ENCODE peak calls at places on chromosomes 5 and 9, in eight cellular contexts. A, H, Z, Y, P, V, L and W are unnamed samples. For H3K27me3, the result is how much of the 10 kb centered on the place peaks cover.

GRCh38 chr5:128224336-128224735 is 140.8 kb downstream of the SLC12A2 start:
- DNase-seq in A (no peak), H (no peak), Z (no peak), Y (no peak), P (no peak), V (no peak), L (no peak), W (no peak)

GRCh38 chr5:105943119-105943518 is 1727.6 kb downstream of the EFNA5 start:
- DNase-seq in A (no peak), H (no peak), Z (no peak), Y (no peak), P (no peak), V (no peak), L (peak), W (no peak)

GRCh38 chr9:107732781-107733529 is 243.4 kb upstream of the KLF4 start:
- DNase-seq in A (no peak), H (peak), Z (no peak), Y (no peak), P (peak), V (no peak), L (peak), W (no peak)

GRCh38 chr5:39762761-39763160 is 338.0 kb upstream of the DAB2 start:
- DNase-seq in A (no peak), H (no peak), Z (no peak), Y (no peak), P (no peak), V (no peak), L (no peak), W (no peak)

GRCh38 chr9:104900324-104900723 is 27.6 kb downstream of the ABCA1 start:
- DNase-seq in A (no peak), H (no peak), Z (no peak), Y (no peak), P (no peak), V (no peak), L (no peak), W (no peak)

GRCh38 chr9:127360829-127361228 is 36.1 kb upstream of the SLC2A8 start:
- DNase-seq in A (peak), H (peak), Z (peak), Y (no peak), P (no peak), V (peak), L (no peak), W (no peak)

GRCh38 chr9:79719989-79720388 is 148.2 kb downstream of the TLE4 start:
- DNase-seq in A (no peak), H (no peak), Z (no peak), Y (peak), P (no peak), V (no peak), L (no peak), W (no peak)

GRCh38 chr5:58335518-58335917 is 124.4 kb downstream of the PLK2 start:
- DNase-seq in A (no peak), H (no peak), Z (no peak), Y (no peak), P (no peak), V (no peak), L (no peak), W (no peak)

GRCh38 chr5:8829322-8830029 is 716.4 kb downstream of the SEMA5A start:
- DNase-seq in A (peak), H (peak), Z (peak), Y (no peak), P (no peak), V (peak), L (no peak), W (no peak)

GRCh38 chr9:107153336-107153735 is 129.7 kb upstream of the RAD23B start:
- DNase-seq in A (peak), H (peak), Z (no peak), Y (no peak), P (no peak), V (no peak), L (no peak), W (no peak)

GRCh38 chr5:1131726-1132125 is 19.9 kb upstream of the SLC12A7 start:
- DNase-seq in A (no peak), H (no peak), Z (no peak), Y (peak), P (no peak), V (no peak), L (no peak), W (no peak)

GRCh38 chr5:1128977-1129724 is 17.3 kb upstream of the SLC12A7 start:
- DNase-seq in A (no peak), H (no peak), Z (no peak), Y (peak), P (no peak), V (no peak), L (no peak), W (no peak)

GRCh38 chr5:1129725-1130082 is 17.8 kb upstream of the SLC12A7 start:
- DNase-seq in A (no peak), H (no peak), Z (no peak), Y (no peak), P (no peak), V (no peak), L (no peak), W (no peak)

GRCh38 chr5:1131191-1131621 is 19.3 kb upstream of the SLC12A7 start:
- DNase-seq in A (no peak), H (no peak), Z (no peak), Y (peak), P (no peak), V (no peak), L (no peak), W (no peak)

DNA sequence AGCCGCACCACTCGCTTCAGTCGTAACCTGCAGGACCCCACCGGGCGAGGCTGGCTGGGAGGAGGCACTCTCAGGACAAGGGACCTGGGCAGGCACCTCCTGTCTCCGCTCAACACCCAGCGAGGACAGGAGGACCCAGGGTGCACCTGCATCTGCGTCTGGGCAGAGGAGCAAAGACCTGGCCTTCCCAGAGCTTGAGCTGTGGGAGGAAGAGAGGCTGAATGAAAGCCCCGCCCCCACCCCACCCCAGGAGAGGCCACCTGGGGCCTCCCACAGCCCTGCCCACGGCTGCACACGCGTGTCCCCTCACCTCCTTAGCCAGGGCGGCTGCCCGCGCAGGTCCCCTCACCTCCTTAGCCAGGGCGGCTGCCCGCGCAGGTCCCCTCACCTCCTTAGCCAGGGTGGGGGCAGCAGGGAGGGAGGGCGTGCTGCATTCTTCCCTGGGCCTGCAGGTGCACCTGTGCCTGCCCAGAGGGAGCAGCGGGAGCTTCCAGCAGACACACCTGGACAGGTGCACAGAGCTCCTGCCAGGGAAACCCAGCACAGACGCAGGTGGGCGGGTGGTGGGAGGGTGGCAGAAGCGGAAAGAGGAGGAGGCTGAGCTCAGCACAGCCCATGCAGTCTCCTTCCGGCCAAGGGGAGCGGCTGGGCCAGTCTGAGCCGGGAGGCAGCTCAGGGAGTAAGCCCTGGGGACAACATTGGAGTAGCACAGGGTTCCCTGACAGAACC is 18.5 kb upstream of the SLC12A7 start:
- DNase-seq in A (no peak), H (no peak), Z (no peak), Y (peak), P (no peak), V (no peak), L (no peak), W (no peak)
- H3K4me3 ChIP-seq in A (no peak), H (no peak), Z (no peak), Y (no peak), P (no peak), V (no peak), L (no peak), W (no peak)

GRCh38 chr5:177071671-177072385 is 14.9 kb upstream of the FGFR4 start:
- DNase-seq in A (peak), H (peak), Z (peak), Y (no peak), P (peak), V (peak), L (peak), W (peak)
- H3K27me3 ChIP-seq in A (under half), H (under half), Z (under half), Y (under half), P (under half), V (under half), L (under half), W (under half)

GRCh38 chr5:37738865-37739488 is 100.9 kb downstream of the GDNF start:
- DNase-seq in A (no peak), H (no peak), Z (no peak), Y (no peak), P (no peak), V (no peak), L (no peak), W (no peak)

GRCh38 chr5:37736397-37736796 is 103.4 kb downstream of the GDNF start:
- DNase-seq in A (no peak), H (no peak), Z (no peak), Y (no peak), P (no peak), V (no peak), L (no peak), W (no peak)

GRCh38 chr5:37737326-37738056 is 102.3 kb downstream of the GDNF start:
- DNase-seq in A (no peak), H (no peak), Z (no peak), Y (no peak), P (no peak), V (no peak), L (no peak), W (no peak)

GRCh38 chr5:37739817-37740261 is 100.0 kb downstream of the GDNF start:
- DNase-seq in A (no peak), H (peak), Z (no peak), Y (no peak), P (no peak), V (no peak), L (no peak), W (no peak)

DNA sequence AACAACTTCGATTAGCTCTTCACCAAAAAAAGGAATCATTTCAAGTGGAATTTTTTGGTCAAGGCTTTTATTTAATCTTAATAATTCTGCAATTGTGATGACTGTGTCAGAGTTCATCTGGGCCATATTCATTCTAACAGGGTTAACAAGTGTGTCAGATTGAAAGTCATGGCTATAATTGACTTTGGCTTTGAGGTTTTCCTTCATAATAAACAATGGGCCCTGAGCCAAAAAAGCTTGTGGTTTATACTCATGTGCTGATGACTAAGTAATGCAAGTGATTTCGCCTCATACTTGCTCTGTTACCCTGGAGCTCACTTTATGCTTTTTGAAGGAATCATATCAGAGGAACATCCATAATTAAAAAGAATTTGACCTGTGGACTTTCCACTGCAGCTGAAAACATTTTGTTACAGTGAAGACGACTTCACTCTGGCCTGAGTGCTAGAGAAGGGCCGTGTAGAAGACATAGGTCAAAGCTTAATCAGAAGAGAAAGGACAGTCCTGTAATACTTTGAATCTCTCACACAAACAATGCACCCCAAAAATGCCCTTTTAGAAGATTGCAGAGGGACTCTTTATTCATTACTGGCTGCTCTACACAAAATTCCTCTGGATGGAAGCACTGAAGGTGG is 101.7 kb downstream of the GDNF start:
- DNase-seq in A (peak), H (peak), Z (no peak), Y (no peak), P (no peak), V (peak), L (no peak), W (no peak)
- H3K4me3 ChIP-seq in A (no peak), H (no peak), Z (no peak), Y (no peak), P (no peak), V (no peak), L (no peak), W (no peak)

GRCh38 chr9:130906727-130907416 is 10.3 kb upstream of the QRFP start:
- DNase-seq in A (no peak), H (no peak), Z (no peak), Y (no peak), P (no peak), V (no peak), L (no peak), W (no peak)
- H3K27me3 ChIP-seq in A (under half), H (under half), Z (under half), Y (under half), P (under half), V (under half), L (under half), W (half or more)